ENCODE peak calls at places on chromosomes 13 and 19, in four cellular contexts. One of them, this sample, is unnamed.

GRCh38 chr13:21537105-21537504 is 66.9 kb downstream of the MICU2 start:
- DNase-seq in stimulated activated CD4-positive, alpha-beta T cell treated with anti-CD3 and anti-CD28 coated beads, Interleukin-15, amount 100 ng/mL, for 24 hours: no peak
- DNase-seq in iris pigment epithelial cell: peak
- DNase-seq in suprapubic skin: no peak
- DNase-seq in this sample: no peak

GRCh38 chr13:67841071-67841470 is 610.9 kb upstream of the PCDH9 start:
- DNase-seq in stimulated activated CD4-positive, alpha-beta T cell treated with anti-CD3 and anti-CD28 coated beads, Interleukin-15, amount 100 ng/mL, for 24 hours: no peak
- DNase-seq in iris pigment epithelial cell: no peak
- DNase-seq in suprapubic skin: no peak
- DNase-seq in this sample: no peak

GRCh38 chr13:21971662-21972635 is 301.1 kb downstream of the FGF9 start:
- DNase-seq in stimulated activated CD4-positive, alpha-beta T cell treated with anti-CD3 and anti-CD28 coated beads, Interleukin-15, amount 100 ng/mL, for 24 hours: no peak
- DNase-seq in iris pigment epithelial cell: no peak
- DNase-seq in suprapubic skin: no peak
- DNase-seq in this sample: no peak

GRCh38 chr13:99144306-99144705 is 56.3 kb upstream of the UBAC2 start:
- DNase-seq in stimulated activated CD4-positive, alpha-beta T cell treated with anti-CD3 and anti-CD28 coated beads, Interleukin-15, amount 100 ng/mL, for 24 hours: no peak
- DNase-seq in iris pigment epithelial cell: no peak
- DNase-seq in suprapubic skin: no peak
- DNase-seq in this sample: no peak

GRCh38 chr13:82898625-82899024 is 983.6 kb downstream of the SLITRK1 start:
- DNase-seq in stimulated activated CD4-positive, alpha-beta T cell treated with anti-CD3 and anti-CD28 coated beads, Interleukin-15, amount 100 ng/mL, for 24 hours: no peak
- DNase-seq in iris pigment epithelial cell: no peak
- DNase-seq in suprapubic skin: no peak
- DNase-seq in this sample: no peak

GRCh38 chr13:37175996-37176395 is 70.5 kb upstream of the CSNK1A1L start:
- DNase-seq in stimulated activated CD4-positive, alpha-beta T cell treated with anti-CD3 and anti-CD28 coated beads, Interleukin-15, amount 100 ng/mL, for 24 hours: no peak
- DNase-seq in iris pigment epithelial cell: peak
- DNase-seq in suprapubic skin: no peak
- DNase-seq in this sample: no peak

GRCh38 chr13:95643814-95644598 is 500 bp downstream of the DZIP1 start:
- DNase-seq in stimulated activated CD4-positive, alpha-beta T cell treated with anti-CD3 and anti-CD28 coated beads, Interleukin-15, amount 100 ng/mL, for 24 hours: peak
- DNase-seq in iris pigment epithelial cell: peak
- DNase-seq in suprapubic skin: no peak
- DNase-seq in this sample: no peak

GRCh38 chr19:13872695-13873389 is 4.1 kb upstream of the NANOS3 start:
- DNase-seq in stimulated activated CD4-positive, alpha-beta T cell treated with anti-CD3 and anti-CD28 coated beads, Interleukin-15, amount 100 ng/mL, for 24 hours: peak
- DNase-seq in iris pigment epithelial cell: no peak
- DNase-seq in suprapubic skin: no peak
- DNase-seq in this sample: peak

GRCh38 chr13:51935326-51936171 is 73.8 kb downstream of the CCDC70 start:
- DNase-seq in stimulated activated CD4-positive, alpha-beta T cell treated with anti-CD3 and anti-CD28 coated beads, Interleukin-15, amount 100 ng/mL, for 24 hours: no peak
- DNase-seq in iris pigment epithelial cell: no peak
- DNase-seq in suprapubic skin: peak
- DNase-seq in this sample: peak

GRCh38 chr19:53086949-53087348 is 16.3 kb downstream of the ZNF160 start:
- DNase-seq in stimulated activated CD4-positive, alpha-beta T cell treated with anti-CD3 and anti-CD28 coated beads, Interleukin-15, amount 100 ng/mL, for 24 hours: no peak
- DNase-seq in iris pigment epithelial cell: peak
- DNase-seq in suprapubic skin: no peak
- DNase-seq in this sample: no peak

GRCh38 chr13:109145631-109146030 is 516.2 kb downstream of the MYO16 start:
- DNase-seq in stimulated activated CD4-positive, alpha-beta T cell treated with anti-CD3 and anti-CD28 coated beads, Interleukin-15, amount 100 ng/mL, for 24 hours: peak
- DNase-seq in iris pigment epithelial cell: peak
- DNase-seq in suprapubic skin: no peak
- DNase-seq in this sample: peak

GRCh38 chr13:67588607-67589006 is 358.5 kb upstream of the PCDH9 start:
- DNase-seq in stimulated activated CD4-positive, alpha-beta T cell treated with anti-CD3 and anti-CD28 coated beads, Interleukin-15, amount 100 ng/mL, for 24 hours: no peak
- DNase-seq in iris pigment epithelial cell: no peak
- DNase-seq in suprapubic skin: no peak
- DNase-seq in this sample: no peak

GRCh38 chr19:29303707-29304090 is 90.7 kb upstream of the UQCRFS1 start:
- DNase-seq in stimulated activated CD4-positive, alpha-beta T cell treated with anti-CD3 and anti-CD28 coated beads, Interleukin-15, amount 100 ng/mL, for 24 hours: no peak
- DNase-seq in iris pigment epithelial cell: no peak
- DNase-seq in suprapubic skin: peak
- DNase-seq in this sample: no peak

GRCh38 chr13:83881917-83882625 is at the start of gene SLITRK1:
- DNase-seq in stimulated activated CD4-positive, alpha-beta T cell treated with anti-CD3 and anti-CD28 coated beads, Interleukin-15, amount 100 ng/mL, for 24 hours: no peak
- DNase-seq in iris pigment epithelial cell: peak
- DNase-seq in suprapubic skin: no peak
- DNase-seq in this sample: peak